ENCODE peak calls at places on chromosomes 6 and 20, in seven cellular contexts. F is A549, H is NB4, V is esophagus squamous epithelium, A is IMR-90, J is heart left ventricle, W is lower leg skin. C is an unnamed sample.

GRCh38 chr6:34575326-34575725 is 19.2 kb upstream of the SPDEF start:
- DNase-seq in F (no peak), H (no peak), V (no peak), A (no peak), J (no peak), W (no peak), C (peak; percentile 36)

GRCh38 chr6:31574106-31575061 is 981 bp upstream of the TNF start:
- DNase-seq in F (no peak), H (peak; percentile 46), V (no peak), A (no peak), J (no peak), W (no peak), C (no peak)

GRCh38 chr6:30647039-30647801 is at the start of gene C6orf136:
- DNase-seq in F (peak; percentile 85), H (peak; percentile 96), V (peak; percentile 49), A (peak; percentile 91), J (peak; percentile 82), W (no peak), C (peak; percentile 94)

GRCh38 chr6:108750801-108751200 is 97.4 kb upstream of the ARMC2 start:
- DNase-seq in F (no peak), H (no peak), V (no peak), A (no peak), J (no peak), W (no peak), C (no peak)

GRCh38 chr6:106370639-106371038 is 10.1 kb downstream of the CRYBG1 start:
- DNase-seq in F (no peak), H (no peak), V (no peak), A (no peak), J (no peak), W (no peak), C (no peak)

GRCh38 chr6:28769626-28770402 is 154.0 kb downstream of the TRIM27 start:
- DNase-seq in F (peak; percentile 35), H (peak; percentile 46), V (no peak), A (peak; percentile 20), J (no peak), W (no peak), C (no peak)

GRCh38 chr6:108561742-108562502 is 1.2 kb downstream of the FOXO3 start:
- DNase-seq in F (no peak), H (peak; percentile 75), V (no peak), A (peak; percentile 31), J (peak; percentile 46), W (no peak), C (peak; percentile 66)

GRCh38 chr6:34218691-34219090 is 18.0 kb upstream of the HMGA1 start:
- DNase-seq in F (no peak), H (no peak), V (no peak), A (no peak), J (no peak), W (no peak), C (no peak)

GRCh38 chr6:152552616-152553209 is 84.4 kb downstream of the SYNE1 start:
- DNase-seq in F (peak; percentile 31), H (peak; percentile 70), V (no peak), A (peak; percentile 77), J (peak; percentile 48), W (peak; percentile 39), C (peak; percentile 64)

GRCh38 chr6:154430494-154430919 is 73.9 kb upstream of the IPCEF1 start:
- DNase-seq in F (no peak), H (no peak), V (no peak), A (no peak), J (no peak), W (no peak), C (no peak)

GRCh38 chr20:25058797-25059486 is 1.0 kb upstream of the ACSS1 start:
- DNase-seq in F (peak; percentile 47), H (peak; percentile 46), V (no peak), A (peak; percentile 3), J (peak; percentile 68), W (no peak), C (no peak)

GRCh38 chr20:58753267-58753928 is 60.8 kb downstream of the NPEPL1 start:
- DNase-seq in F (no peak), H (no peak), V (no peak), A (no peak), J (no peak), W (no peak), C (no peak)

GRCh38 chr20:49713779-49714712 is at the start of gene B4GALT5:
- DNase-seq in F (peak; percentile 41), H (peak; percentile 97), V (no peak), A (peak; percentile 72), J (peak; percentile 85), W (peak; percentile 30), C (peak; percentile 76)

GRCh38 chr6:121584591-121585369 is 149.3 kb downstream of the GJA1 start:
- DNase-seq in F (no peak), H (no peak), V (no peak), A (peak; percentile 74), J (no peak), W (no peak), C (no peak)

GRCh38 chr6:169144356-169144755 is 109.3 kb downstream of the THBS2 start:
- DNase-seq in F (no peak), H (no peak), V (no peak), A (no peak), J (no peak), W (no peak), C (no peak)

GRCh38 chr6:170440437-170440836 is 112.7 kb downstream of the PSMB1 start:
- DNase-seq in F (no peak), H (no peak), V (no peak), A (no peak), J (no peak), W (no peak), C (no peak)

GRCh38 chr6:9140181-9140580 is 704.8 kb upstream of the SLC35B3 start:
- DNase-seq in F (no peak), H (no peak), V (no peak), A (peak; percentile 12), J (no peak), W (peak; percentile 72), C (peak; percentile 91)

GRCh38 chr6:9138856-9139426 is 703.6 kb upstream of the SLC35B3 start:
- DNase-seq in F (no peak), H (no peak), V (no peak), A (peak; percentile 28), J (no peak), W (no peak), C (no peak)

GRCh38 chr6:9140861-9141534 is 705.7 kb upstream of the SLC35B3 start:
- DNase-seq in F (no peak), H (no peak), V (no peak), A (peak; percentile 58), J (no peak), W (peak; percentile 30), C (no peak)

GRCh38 chr6:9139762-9140161 is 704.4 kb upstream of the SLC35B3 start:
- DNase-seq in F (no peak), H (no peak), V (no peak), A (peak; percentile 88), J (no peak), W (no peak), C (no peak)

DNA sequence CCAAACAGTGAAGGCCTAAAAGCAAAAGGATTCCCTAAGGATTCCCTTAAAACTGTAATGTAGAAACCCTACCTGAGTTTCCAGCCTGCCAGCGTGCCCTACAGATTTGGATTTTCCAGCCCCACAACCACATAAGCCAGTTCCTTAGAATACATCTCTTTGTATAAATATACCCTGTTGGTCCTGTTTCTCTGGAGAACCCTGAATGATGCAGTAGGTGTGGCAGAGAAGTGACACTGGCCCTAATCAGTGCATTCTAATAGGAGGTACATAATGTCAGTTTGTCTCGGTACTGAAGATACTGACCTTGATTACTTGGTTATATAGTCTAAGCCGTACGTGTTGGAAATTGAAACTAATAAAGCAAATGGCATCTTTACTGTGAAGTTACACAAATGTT is 707.8 kb upstream of the SLC35B3 start:
- DNase-seq in F (no peak), H (no peak), V (no peak), A (no peak), J (no peak), W (no peak), C (no peak)
- TF ChIP-seq CTCF in F (no peak), H (no peak), V (no peak), A (no peak), J (no peak), W (no peak), C (no peak)

GRCh38 chr6:15662246-15663056 is at the start of gene DTNBP1:
- DNase-seq in F (peak; percentile 16), H (peak; percentile 82), V (peak; percentile 9), A (peak; percentile 16), J (peak; percentile 90), W (peak; percentile 72), C (peak; percentile 87)
- TF ChIP-seq POLR2A in F (peak; percentile 24), H (peak; percentile 29), V (peak; percentile 44), A (no peak), J (peak; percentile 50), W (no peak), C (peak; percentile 52)

GRCh38 chr6:40755046-40755681 is 168.0 kb upstream of the LRFN2 start:
- DNase-seq in F (no peak), H (no peak), V (no peak), A (peak; percentile 56), J (no peak), W (no peak), C (no peak)
- TF ChIP-seq CTCF in F (no peak), H (no peak), V (no peak), A (peak; percentile 3), J (no peak), W (no peak), C (no peak)

GRCh38 chr20:32449057-32449889 is 91.1 kb downstream of the ASXL1 start:
- DNase-seq in F (no peak), H (no peak), V (no peak), A (no peak), J (no peak), W (no peak), C (peak; percentile 42)

GRCh38 chr20:32448306-32449056 is 90.3 kb downstream of the ASXL1 start:
- DNase-seq in F (no peak), H (no peak), V (no peak), A (no peak), J (no peak), W (no peak), C (no peak)

GRCh38 chr20:32445539-32446273 is 87.6 kb downstream of the ASXL1 start:
- DNase-seq in F (no peak), H (peak; percentile 87), V (no peak), A (no peak), J (no peak), W (no peak), C (no peak)

GRCh38 chr20:32446301-32447100 is 88.4 kb downstream of the ASXL1 start:
- DNase-seq in F (no peak), H (no peak), V (no peak), A (no peak), J (no peak), W (no peak), C (peak; percentile 63)

DNA sequence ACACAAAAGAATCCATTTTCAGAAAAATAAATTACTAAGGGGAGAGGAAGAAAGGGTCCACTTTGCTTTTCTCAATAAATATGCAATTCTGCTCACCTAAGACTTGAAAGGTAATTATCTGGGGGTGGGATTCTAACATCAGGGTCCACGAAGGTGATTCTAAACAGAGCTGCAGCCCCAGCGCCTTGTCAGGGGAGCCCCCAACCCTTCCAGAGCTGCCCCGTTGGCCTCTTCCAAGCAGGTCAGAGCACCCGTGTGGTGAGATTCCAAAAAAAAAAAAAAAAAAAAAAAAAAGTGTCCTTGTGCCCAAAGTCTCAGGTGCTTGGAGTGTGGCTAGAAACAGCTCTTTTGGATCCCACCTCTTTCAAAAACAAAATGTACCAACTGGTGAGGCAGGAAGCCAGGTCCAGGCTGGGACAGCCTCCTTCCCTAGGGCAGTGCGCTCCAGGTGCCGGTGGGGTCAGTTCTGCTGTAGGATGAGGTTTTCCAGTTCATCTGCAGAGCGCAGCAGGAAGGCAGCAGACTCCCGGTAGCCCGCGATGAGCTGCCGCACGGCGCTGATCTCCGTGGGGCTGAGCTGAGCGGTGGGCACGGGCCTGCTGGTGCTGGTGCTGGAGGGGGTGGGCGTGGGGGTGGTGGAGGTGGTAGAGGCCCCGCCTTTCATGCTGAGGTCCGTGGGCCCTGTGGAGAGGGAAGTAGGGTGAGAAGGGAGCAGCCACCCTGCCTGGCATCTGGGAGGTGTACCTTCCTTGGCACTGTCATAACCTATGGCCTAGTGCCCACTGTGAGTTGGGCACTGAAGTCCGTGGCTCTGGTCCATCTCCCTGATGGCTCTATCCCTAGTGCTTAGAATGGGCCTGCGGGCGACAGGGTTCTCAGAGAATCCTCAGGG is 89.3 kb downstream of the ASXL1 start:
- DNase-seq in F (no peak), H (no peak), V (no peak), A (no peak), J (no peak), W (no peak), C (peak; percentile 69)
- TF ChIP-seq POLR2A in F (no peak), H (no peak), V (no peak), A (no peak), J (no peak), W (no peak), C (no peak)

C was measured in right lobe of liver.